ENCODE peak calls at places on chromosomes 3 and 15, in six cellular contexts. F is heart left ventricle, W is HCT116, A is lower leg skin, I is testis, Z is uterus. C is an unnamed sample.

GRCh38 chr3:193240436-193240849 is 579 bp upstream of the PLAAT1 start:
- DNase-seq in W (no peak), I (no peak), Z (no peak), A (no peak), F (no peak), C (no peak)

GRCh38 chr3:136932978-136933812 is 24.6 kb upstream of the IL20RB start:
- DNase-seq in W (no peak), I (no peak), Z (no peak), F (no peak), A (no peak), C (no peak)

GRCh38 chr3:40152482-40153133 is 156.9 kb upstream of the EIF1B start:
- DNase-seq in F (no peak), A (no peak), W (no peak), I (no peak), Z (no peak), C (no peak)

GRCh38 chr15:94324117-94324826 is 92.9 kb downstream of the MCTP2 start:
- DNase-seq in A (no peak), F (no peak), Z (peak; percentile 50), W (peak; percentile 15), I (peak; percentile 61), C (peak; percentile 80)

GRCh38 chr3:2096196-2096595 is 2.5 kb upstream of the CNTN4 start:
- DNase-seq in F (no peak), Z (no peak), W (no peak), A (no peak), I (no peak), C (no peak)

GRCh38 chr3:195770081-195770840 is 41.5 kb downstream of the MUC4 start:
- DNase-seq in Z (peak; percentile 7), F (no peak), W (no peak), I (peak; percentile 7), A (no peak), C (no peak)

GRCh38 chr3:56294316-56294715 is 174.0 kb downstream of the ERC2 start:
- DNase-seq in Z (no peak), W (no peak), I (no peak), A (no peak), F (no peak), C (no peak)

GRCh38 chr15:70083946-70084345 is 13.8 kb downstream of the TLE3 start:
- DNase-seq in W (no peak), A (no peak), Z (no peak), F (no peak), I (no peak), C (no peak)

GRCh38 chr15:47184003-47184404 is 533.3 kb upstream of the SEMA6D start:
- DNase-seq in A (peak; percentile 83), I (peak; percentile 62), F (no peak), Z (no peak), W (no peak), C (no peak)

GRCh38 chr3:66210687-66211295 is 10.0 kb upstream of the SLC25A26 start:
- DNase-seq in A (no peak), I (no peak), W (no peak), F (no peak), Z (no peak), C (no peak)

GRCh38 chr3:188695251-188695650 is 476.5 kb upstream of the TPRG1 start:
- DNase-seq in Z (no peak), I (no peak), A (no peak), F (no peak), W (no peak), C (no peak)

GRCh38 chr15:89195836-89196235 is 25.5 kb downstream of the RLBP1 start:
- DNase-seq in Z (no peak), I (no peak), A (no peak), W (no peak), F (no peak), C (no peak)

GRCh38 chr3:144586382-144586781 is 614.8 kb downstream of the DIPK2A start:
- DNase-seq in F (no peak), W (no peak), I (no peak), A (no peak), Z (no peak), C (peak; percentile 7)

GRCh38 chr3:23004971-23005370 is 198.2 kb upstream of the UBE2E2 start:
- DNase-seq in W (no peak), F (no peak), I (no peak), A (no peak), Z (no peak), C (no peak)

GRCh38 chr3:135237371-135237770 is 442.3 kb downstream of the EPHB1 start:
- DNase-seq in Z (no peak), W (no peak), I (no peak), F (no peak), A (no peak), C (no peak)

GRCh38 chr15:74552761-74553441 is 11.9 kb downstream of the ARID3B start:
- DNase-seq in W (no peak), F (no peak), A (no peak), I (no peak), Z (no peak), C (no peak)

GRCh38 chr3:160564949-160565441 is 376 bp downstream of the KPNA4 start:
- DNase-seq in F (peak; percentile 72), W (peak; percentile 22), Z (no peak), A (no peak), I (peak; percentile 64), C (peak; percentile 93)

GRCh38 chr3:171806200-171807128 is 3.8 kb downstream of the PLD1 start:
- DNase-seq in Z (no peak), I (no peak), W (no peak), F (no peak), A (no peak), C (peak; percentile 65)

GRCh38 chr3:166734734-166735133 is 645.4 kb downstream of the ZBBX start:
- DNase-seq in A (no peak), I (no peak), Z (no peak), F (no peak), W (no peak), C (no peak)

GRCh38 chr15:35753486-35753885 is 207.5 kb upstream of the DPH6 start:
- DNase-seq in F (no peak), A (no peak), I (no peak), Z (no peak), W (no peak), C (no peak)

GRCh38 chr3:99934984-99935797 is 117.5 kb downstream of the CMSS1 start:
- DNase-seq in A (no peak), I (no peak), W (no peak), F (peak; percentile 36), Z (no peak), C (no peak)

GRCh38 chr3:108004647-108005046 is 86.2 kb downstream of the CD47 start:
- DNase-seq in Z (no peak), W (no peak), A (no peak), I (no peak), F (no peak), C (no peak)

GRCh38 chr3:60142009-60142408 is 1092.2 kb upstream of the CFAP20DC start:
- DNase-seq in F (no peak), Z (no peak), I (no peak), A (no peak), W (no peak), C (no peak)

GRCh38 chr3:94082412-94082937 is 19.6 kb downstream of the NSUN3 start:
- DNase-seq in W (no peak), Z (no peak), A (no peak), I (no peak), F (no peak), C (no peak)

GRCh38 chr3:46541856-46542255 is 24.2 kb downstream of the LRRC2 start:
- DNase-seq in A (no peak), F (no peak), I (no peak), Z (no peak), W (no peak), C (no peak)

GRCh38 chr3:43379343-43379742 is 93.0 kb downstream of the SNRK start:
- DNase-seq in A (peak; percentile 60), W (no peak), Z (peak; percentile 65), F (no peak), I (peak; percentile 46), C (no peak)

GRCh38 chr15:43872416-43873020 is 45.7 kb downstream of the WDR76 start:
- DNase-seq in A (no peak), I (peak; percentile 83), Z (no peak), W (peak; percentile 45), F (no peak), C (peak; percentile 50)

GRCh38 chr15:64251121-64251520 is 88.3 kb upstream of the PPIB start:
- DNase-seq in A (no peak), Z (no peak), W (no peak), I (no peak), F (no peak), C (no peak)

GRCh38 chr15:74427607-74428441 is 5.9 kb downstream of the SEMA7A start:
- DNase-seq in Z (no peak), I (no peak), F (no peak), A (no peak), W (no peak), C (no peak)

GRCh38 chr3:169634618-169635236 is 28.8 kb downstream of the MECOM start:
- DNase-seq in Z (no peak), I (no peak), W (no peak), A (no peak), F (peak; percentile 45), C (peak; percentile 8)

GRCh38 chr3:143348486-143349327 is 229.1 kb downstream of the CHST2 start:
- DNase-seq in Z (no peak), W (no peak), A (no peak), I (no peak), F (no peak), C (peak; percentile 41)

GRCh38 chr3:44114142-44114541 is 127.5 kb upstream of the TOPAZ1 start:
- DNase-seq in Z (no peak), F (peak; percentile 41), I (peak; percentile 54), A (no peak), W (peak; percentile 42), C (peak; percentile 32)

GRCh38 chr3:11556234-11556633 is 87.5 kb downstream of the VGLL4 start:
- DNase-seq in W (no peak), F (no peak), A (no peak), I (no peak), Z (no peak), C (no peak)

GRCh38 chr3:39919281-39919680 is 109.9 kb downstream of the MYRIP start:
- DNase-seq in F (no peak), W (no peak), A (no peak), I (no peak), Z (no peak), C (no peak)

GRCh38 chr3:118801899-118802298 is 232.7 kb downstream of the IGSF11 start:
- DNase-seq in F (peak; percentile 78), A (no peak), W (no peak), I (no peak), Z (no peak), C (no peak)

GRCh38 chr3:187014417-187014864 is 84.1 kb downstream of the ST6GAL1 start:
- DNase-seq in W (no peak), I (no peak), F (no peak), Z (no peak), A (peak; percentile 46), C (no peak)
- TF ChIP-seq POLR2A in W (no peak), I (no peak), F (no peak), Z (no peak), A (no peak), C (no peak)

GRCh38 chr3:50189989-50190388 is 1.4 kb upstream of the GNAT1 start:
- DNase-seq in I (no peak), W (no peak), A (no peak), F (no peak), Z (no peak), C (no peak)
- TF ChIP-seq POLR2A in I (no peak), W (no peak), A (no peak), F (no peak), Z (no peak), C (no peak)

GRCh38 chr3:182980204-182981037 is at the start of gene DCUN1D1:
- DNase-seq in Z (peak; percentile 90), W (peak; percentile 36), I (peak; percentile 88), F (peak; percentile 94), A (peak; percentile 97), C (peak; percentile 91)
- TF ChIP-seq POLR2A in Z (peak; percentile 49), W (peak; percentile 43), I (no peak), F (no peak), A (no peak), C (peak; percentile 34)

GRCh38 chr3:16841906-16842709 is 42.6 kb upstream of the PLCL2 start:
- DNase-seq in W (no peak), Z (no peak), F (peak; percentile 49), A (peak; percentile 88), I (no peak), C (no peak)
- TF ChIP-seq POLR2A in W (no peak), Z (no peak), F (no peak), A (no peak), I (no peak), C (no peak)